ENCODE peak calls at places on chromosome 19, in six cellular contexts. E is uterus, S is thoracic aorta, U is left ventricle myocardium inferior, M is body of pancreas, V is ovary. B is an unnamed sample. For H3K9me3, the result is how much of the 10 kb centered on the place peaks cover.

GRCh38 chr19:14147797-14148605 is 11.6 kb upstream of the ASF1B start:
- DNase-seq in E (peak), S (no peak), U (peak), M (peak), V (peak), B (peak)

GRCh38 chr19:31980851-31981250 is 364.6 kb upstream of the ZNF507 start:
- DNase-seq in E (no peak), S (no peak), U (no peak), M (no peak), V (no peak), B (no peak)

GRCh38 chr19:10567696-10568443 is 909 bp downstream of the CDKN2D start:
- DNase-seq in E (no peak), S (no peak), U (no peak), M (no peak), V (no peak), B (no peak)

GRCh38 chr19:5189318-5189607 is 151.3 kb downstream of the PTPRS start:
- DNase-seq in E (no peak), S (no peak), U (no peak), M (no peak), V (no peak), B (no peak)

GRCh38 chr19:3115916-3116602 is 19.8 kb upstream of the GNA15 start:
- DNase-seq in E (no peak), S (no peak), U (no peak), M (no peak), V (no peak), B (no peak)

GRCh38 chr19:18083929-18084684 is 2.6 kb downstream of the IL12RB1 start:
- DNase-seq in E (no peak), S (no peak), U (no peak), M (no peak), V (no peak), B (no peak)

GRCh38 chr19:45455707-45456499 is 11.9 kb upstream of the FOSB start:
- DNase-seq in E (peak), S (peak), U (peak), M (peak), V (peak), B (peak)

GRCh38 chr19:49788857-49789256 is 22.1 kb downstream of the AP2A1 start:
- DNase-seq in E (no peak), S (no peak), U (no peak), M (no peak), V (no peak), B (no peak)

GRCh38 chr19:3463959-3464796 is 16.1 kb downstream of the SMIM24 start:
- DNase-seq in E (no peak), S (no peak), U (no peak), M (no peak), V (peak), B (no peak)

GRCh38 chr19:15173746-15174404 is 26.9 kb downstream of the NOTCH3 start:
- DNase-seq in E (no peak), S (no peak), U (no peak), M (no peak), V (no peak), B (no peak)

GRCh38 chr19:37989855-37990254 is 82.8 kb downstream of the SIPA1L3 start:
- DNase-seq in E (no peak), S (no peak), U (no peak), M (no peak), V (no peak), B (no peak)

GRCh38 chr19:29909545-29909944 is 32.5 kb upstream of the URI1 start:
- DNase-seq in E (no peak), S (no peak), U (no peak), M (no peak), V (no peak), B (no peak)

DNA sequence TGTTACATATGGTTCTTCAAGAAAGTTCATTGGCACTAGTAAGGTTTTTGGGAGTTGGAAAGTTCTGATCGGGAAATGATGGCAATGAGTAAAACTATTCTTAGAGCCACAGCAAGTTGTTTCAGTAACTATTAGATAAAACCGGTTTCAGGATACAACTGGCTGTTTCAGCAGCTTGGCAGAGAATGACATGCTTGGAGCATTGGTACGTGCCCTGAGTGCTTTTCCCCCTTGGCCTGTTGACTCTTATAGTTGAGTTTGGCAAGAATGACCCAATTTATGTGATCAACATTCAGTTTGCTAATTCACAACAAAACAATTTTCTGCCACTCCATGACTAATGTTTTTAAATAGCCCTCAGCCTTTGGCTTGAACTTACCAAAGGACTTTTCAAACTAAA is 10.8 kb upstream of the ZNF491 start:
- DNase-seq in E (no peak), S (no peak), U (no peak), M (no peak), V (no peak), B (no peak)
- H3K9me3 ChIP-seq in E (half or more), S (half or more), U (half or more), M (half or more), V (under half), B (half or more)

DNA sequence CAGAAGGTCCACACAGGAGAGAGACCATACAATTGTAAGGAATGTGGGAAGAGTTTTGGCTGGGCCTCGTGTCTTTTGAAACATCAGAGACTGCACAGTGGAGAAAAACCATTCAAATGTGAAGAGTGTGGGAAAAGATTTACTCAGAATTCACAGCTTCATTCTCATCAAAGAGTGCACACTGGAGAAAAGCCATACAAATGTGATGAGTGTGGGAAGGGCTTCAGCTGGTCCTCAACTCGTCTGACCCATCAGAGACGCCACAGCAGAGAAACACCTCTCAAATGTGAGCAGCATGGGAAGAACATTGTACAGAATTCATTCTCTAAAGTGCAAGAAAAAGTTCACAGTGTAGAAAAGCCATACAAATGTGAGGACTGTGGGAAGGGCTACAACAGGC is 5.4 kb upstream of the ZNF225 start:
- DNase-seq in E (no peak), S (no peak), U (no peak), M (no peak), V (no peak), B (no peak)
- H3K9me3 ChIP-seq in E (half or more), S (half or more), U (half or more), M (half or more), V (under half), B (half or more)

GRCh38 chr19:41134616-41135015 is 20.4 kb downstream of the CYP2F1 start:
- DNase-seq in E (no peak), S (no peak), U (no peak), M (no peak), V (no peak), B (no peak)

GRCh38 chr19:41133260-41133659 is 19.0 kb downstream of the CYP2F1 start:
- DNase-seq in E (no peak), S (no peak), U (no peak), M (no peak), V (no peak), B (no peak)

GRCh38 chr19:41137056-41137455 is 22.8 kb downstream of the CYP2F1 start:
- DNase-seq in E (no peak), S (no peak), U (no peak), M (no peak), V (no peak), B (no peak)

GRCh38 chr19:41131186-41131585 is 17.0 kb downstream of the CYP2F1 start:
- DNase-seq in E (no peak), S (no peak), U (no peak), M (no peak), V (no peak), B (no peak)

DNA sequence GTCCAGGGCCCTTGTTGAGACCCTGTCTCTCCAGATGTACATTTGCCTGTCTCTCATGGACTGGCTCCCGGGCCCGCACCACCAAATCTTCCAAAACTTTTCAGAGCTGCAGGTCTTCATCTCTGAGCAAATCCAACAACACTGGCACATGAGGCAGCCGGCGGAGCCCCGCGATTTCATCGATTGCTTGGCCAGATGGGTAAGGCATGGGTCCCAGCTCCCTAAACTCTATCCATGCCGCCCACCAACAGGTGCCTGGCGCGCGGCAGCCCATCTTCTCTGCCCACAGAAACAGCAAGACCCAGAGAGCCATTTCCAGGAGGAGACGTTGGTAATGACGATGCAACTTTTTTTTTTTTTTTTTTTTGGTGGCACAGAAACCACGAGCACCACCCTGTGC is 22.4 kb downstream of the CYP2F1 start:
- DNase-seq in E (no peak), S (no peak), U (no peak), M (no peak), V (no peak), B (no peak)
- H3K9me3 ChIP-seq in E (under half), S (under half), U (under half), M (under half), V (under half), B (under half)

DNA sequence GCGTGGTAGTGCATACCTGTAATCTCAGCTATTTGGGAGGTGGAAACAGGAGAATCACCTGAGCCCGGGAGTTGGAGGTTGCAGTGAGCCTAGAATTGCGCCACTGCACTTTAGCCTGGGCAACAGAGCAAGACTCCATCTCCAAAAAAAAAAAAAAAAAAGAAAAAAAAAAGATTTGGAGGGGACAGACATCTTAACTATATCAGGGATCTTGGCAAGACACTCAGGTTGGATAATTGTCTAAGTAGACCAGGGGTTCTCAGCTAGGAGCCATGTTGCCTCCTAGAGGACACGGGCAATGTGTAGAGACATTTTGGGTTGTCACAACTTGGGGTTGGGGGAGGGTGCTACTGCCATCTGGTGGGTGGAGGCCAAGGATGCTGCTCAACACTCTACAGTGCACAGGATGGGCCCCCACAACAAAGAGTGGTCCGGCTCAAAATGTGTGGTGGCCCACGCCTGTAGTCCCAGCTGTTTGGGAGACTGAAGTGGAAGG is 1.9 kb upstream of the ZNF580 start:
- DNase-seq in E (no peak), S (no peak), U (no peak), M (no peak), V (no peak), B (no peak)
- H3K9me3 ChIP-seq in E (under half), S (under half), U (under half), M (under half), V (under half), B (under half)

DNA sequence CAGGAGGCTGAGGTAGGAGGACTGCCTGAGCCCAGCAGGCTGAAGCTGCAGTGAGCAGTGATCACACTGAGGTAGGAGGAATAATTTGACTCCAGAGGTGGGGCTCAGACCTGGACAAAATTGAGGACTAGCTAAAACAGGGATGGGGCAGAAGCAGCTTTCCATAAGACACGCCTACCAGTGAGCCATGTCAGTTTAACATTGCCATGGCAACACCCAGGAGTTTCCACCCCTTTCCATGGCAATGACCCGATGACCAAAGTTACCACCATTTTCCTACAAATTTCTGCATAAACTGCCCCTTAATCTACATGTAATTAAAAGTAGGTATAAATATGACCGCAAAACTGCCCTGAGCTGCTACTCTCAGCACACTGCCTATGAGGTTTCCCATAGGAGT is 14.5 kb upstream of the ZNF426 start:
- DNase-seq in E (no peak), S (no peak), U (no peak), M (no peak), V (no peak), B (no peak)
- H3K9me3 ChIP-seq in E (under half), S (under half), U (under half), M (under half), V (under half), B (under half)

GRCh38 chr19:55930996-55931515 is 1.1 kb downstream of the NLRP13 start:
- DNase-seq in E (no peak), S (no peak), U (no peak), M (no peak), V (no peak), B (no peak)

GRCh38 chr19:55923556-55923955 is 8.6 kb downstream of the NLRP13 start:
- DNase-seq in E (no peak), S (no peak), U (no peak), M (no peak), V (no peak), B (no peak)

GRCh38 chr19:55931936-55932386 is at the start of gene NLRP13:
- DNase-seq in E (no peak), S (no peak), U (no peak), M (no peak), V (no peak), B (no peak)

GRCh38 chr19:55927991-55928390 is 4.1 kb downstream of the NLRP13 start:
- DNase-seq in E (no peak), S (no peak), U (no peak), M (no peak), V (no peak), B (no peak)
- H3K9me3 ChIP-seq in E (under half), S (under half), U (under half), M (under half), V (under half), B (under half)

DNA sequence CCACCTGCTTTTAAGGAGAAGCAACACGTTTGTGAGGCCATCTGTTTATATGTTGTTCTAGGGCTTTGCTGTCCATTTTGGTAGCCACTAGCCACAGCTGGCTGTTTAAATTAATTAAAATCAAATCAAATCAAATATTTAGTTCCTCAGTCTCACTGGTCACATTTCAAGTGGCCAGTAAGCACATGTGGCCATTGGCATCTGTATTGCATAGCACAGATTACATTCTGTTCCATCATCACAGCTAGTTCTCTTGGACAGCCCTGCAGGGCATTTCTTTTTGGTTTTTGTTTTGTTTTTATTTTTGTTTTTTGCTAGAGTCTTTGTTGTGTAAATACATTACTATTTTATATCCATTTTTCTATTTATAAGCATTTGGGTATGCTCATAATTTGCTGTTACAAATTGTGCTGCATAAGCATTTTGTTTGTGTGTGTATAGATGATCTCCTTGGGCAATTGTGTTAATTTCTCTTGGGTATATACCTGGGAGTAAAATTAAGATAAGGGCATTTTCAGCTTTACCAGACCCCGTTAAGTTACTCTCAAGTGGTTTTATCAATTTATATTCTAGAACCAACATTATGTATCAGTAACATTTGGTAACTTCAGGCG is 31.3 kb downstream of the SAE1 start:
- DNase-seq in E (no peak), S (no peak), U (no peak), M (no peak), V (no peak), B (no peak)
- H3K9me3 ChIP-seq in E (under half), S (under half), U (under half), M (under half), V (under half), B (under half)

DNA sequence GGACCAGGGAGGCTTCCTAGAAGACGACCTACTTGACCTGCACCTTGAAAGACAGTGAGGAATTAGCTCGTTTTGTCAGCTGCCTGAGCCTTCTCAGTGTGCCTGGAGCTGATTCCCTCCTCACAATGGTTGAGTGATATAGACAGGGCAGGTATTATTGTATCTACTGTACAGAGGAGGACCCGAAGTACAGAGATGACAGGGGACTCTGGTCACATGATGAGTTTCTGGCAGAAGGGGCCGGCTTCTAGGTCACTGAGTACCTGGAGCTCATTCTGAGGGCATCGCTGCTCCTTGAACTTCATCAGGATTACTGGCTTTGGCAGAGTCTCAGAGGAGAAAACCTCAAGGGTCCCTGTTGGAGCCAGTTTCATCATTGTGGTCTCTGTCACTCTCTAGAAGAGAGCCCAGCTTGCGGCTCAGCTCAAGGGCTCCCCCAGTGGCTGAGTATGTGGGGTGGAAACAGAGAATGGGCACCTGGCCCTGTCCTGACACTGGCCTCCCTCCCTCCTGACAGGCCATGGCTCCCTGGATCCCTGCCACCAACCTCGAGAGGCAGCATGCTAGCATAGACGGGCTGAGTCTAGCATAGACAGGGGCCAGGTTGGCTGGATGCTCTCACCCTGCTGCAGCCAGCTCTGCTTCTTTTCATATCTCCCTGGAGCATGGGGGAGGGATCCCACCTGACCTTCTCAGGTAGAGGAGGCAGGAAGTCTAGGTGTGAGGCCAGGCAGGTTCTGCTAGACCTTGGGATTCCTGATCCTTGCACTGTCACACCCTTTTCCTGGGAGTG is 38.7 kb downstream of the NFIX start:
- DNase-seq in E (peak), S (no peak), U (peak), M (peak), V (peak), B (peak)
- H3K9me3 ChIP-seq in E (under half), S (under half), U (under half), M (under half), V (under half), B (under half)

GRCh38 chr19:51325161-51325979 is 13.9 kb downstream of the IGLON5 start:
- DNase-seq in E (no peak), S (no peak), U (no peak), M (no peak), V (no peak), B (no peak)

GRCh38 chr19:51323481-51323891 is 12.0 kb downstream of the IGLON5 start:
- DNase-seq in E (no peak), S (no peak), U (no peak), M (no peak), V (no peak), B (no peak)

GRCh38 chr19:51326216-51327065 is 15.0 kb downstream of the IGLON5 start:
- DNase-seq in E (no peak), S (no peak), U (no peak), M (no peak), V (no peak), B (no peak)

GRCh38 chr19:51321799-51322198 is 10.4 kb downstream of the IGLON5 start:
- DNase-seq in E (no peak), S (no peak), U (no peak), M (no peak), V (no peak), B (no peak)

DNA sequence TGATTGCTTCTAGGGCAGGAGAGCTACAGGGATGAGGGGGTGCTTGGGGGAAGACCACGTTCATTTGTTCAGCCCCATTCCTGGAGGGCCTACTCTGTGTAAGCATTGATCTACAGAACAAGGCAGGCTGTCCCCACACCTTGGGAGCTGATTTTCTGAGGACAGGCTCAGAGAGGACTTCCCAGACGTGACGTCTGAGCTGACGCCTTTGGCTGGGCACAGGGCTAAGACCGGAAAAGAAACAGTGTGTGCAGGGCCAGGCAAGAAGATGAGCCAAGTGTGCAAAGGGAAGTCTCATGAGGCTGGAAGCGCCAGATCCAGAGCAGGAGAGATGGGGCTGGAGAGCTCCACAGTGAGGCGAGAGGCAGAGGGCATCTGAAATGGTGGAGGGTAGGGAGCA is 12.6 kb downstream of the IGLON5 start:
- DNase-seq in E (no peak), S (no peak), U (no peak), M (no peak), V (no peak), B (no peak)
- H3K9me3 ChIP-seq in E (under half), S (under half), U (under half), M (under half), V (under half), B (under half)